ENCODE peak calls at places on chromosome 4, in six cellular contexts. W, F, Y, U, O and T are unnamed samples.

GRCh38 chr4:88112856-88113255 is 45.6 kb downstream of the ABCG2 start:
- DNase-seq in W (no peak), F (no peak), Y (no peak), U (peak; percentile 50), O (no peak), T (no peak)

GRCh38 chr4:134328741-134329140 is 127.2 kb upstream of the PABPC4L start:
- DNase-seq in W (no peak), F (peak; percentile 9), Y (no peak), U (no peak), O (no peak), T (no peak)

GRCh38 chr4:140098481-140099132 is 55.4 kb downstream of the MAML3 start:
- DNase-seq in W (no peak), F (no peak), Y (no peak), U (no peak), O (no peak), T (no peak)

GRCh38 chr4:76251448-76252270 is at the start of gene FAM47E:
- DNase-seq in W (no peak), F (peak; percentile 39), Y (peak; percentile 24), U (peak; percentile 57), O (peak; percentile 60), T (peak; percentile 33)

GRCh38 chr4:180153587-180153986 is 2089.6 kb upstream of the TENM3 start:
- DNase-seq in W (no peak), F (no peak), Y (no peak), U (no peak), O (no peak), T (no peak)

GRCh38 chr4:29390921-29391320 is 1329.2 kb upstream of the PCDH7 start:
- DNase-seq in W (no peak), F (no peak), Y (no peak), U (no peak), O (no peak), T (no peak)

GRCh38 chr4:70190579-70190978 is 4.9 kb upstream of the ODAM start:
- DNase-seq in W (no peak), F (no peak), Y (no peak), U (no peak), O (no peak), T (no peak)

GRCh38 chr4:137471895-137472294 is 60.4 kb downstream of the PCDH18 start:
- DNase-seq in W (no peak), F (no peak), Y (no peak), U (no peak), O (no peak), T (no peak)

GRCh38 chr4:5980436-5981155 is 37.6 kb downstream of the C4orf50 start:
- DNase-seq in W (no peak), F (no peak), Y (no peak), U (no peak), O (no peak), T (no peak)

GRCh38 chr4:68337004-68337403 is 12.9 kb downstream of the YTHDC1 start:
- DNase-seq in W (no peak), F (no peak), Y (no peak), U (no peak), O (no peak), T (no peak)

GRCh38 chr4:2417765-2418651 is at the start of gene ZFYVE28:
- DNase-seq in W (no peak), F (peak; percentile 36), Y (peak; percentile 42), U (no peak), O (no peak), T (no peak)
- TF ChIP-seq POLR2A in W (no peak), F (no peak), Y (no peak), U (no peak), O (no peak), T (no peak)

GRCh38 chr4:165493359-165493758 is 114.6 kb downstream of the CPE start:
- DNase-seq in W (no peak), F (peak; percentile 64), Y (peak; percentile 10), U (peak; percentile 27), O (peak; percentile 74), T (peak; percentile 7)
- TF ChIP-seq TAF1 in W (no peak), F (no peak), Y (no peak), U (no peak), O (no peak), T (no peak)

GRCh38 chr4:36243355-36244256 is 708 bp downstream of the ARAP2 start:
- DNase-seq in W (no peak), F (peak; percentile 5), Y (no peak), U (no peak), O (no peak), T (no peak)

GRCh38 chr4:36242629-36243354 is 1.5 kb downstream of the ARAP2 start:
- DNase-seq in W (no peak), F (no peak), Y (no peak), U (no peak), O (no peak), T (no peak)

GRCh38 chr4:36241771-36242170 is 2.5 kb downstream of the ARAP2 start:
- DNase-seq in W (peak; percentile 53), F (no peak), Y (peak; percentile 21), U (no peak), O (no peak), T (no peak)

GRCh38 chr4:36249605-36250004 is 5.3 kb upstream of the ARAP2 start:
- DNase-seq in W (no peak), F (no peak), Y (no peak), U (no peak), O (no peak), T (no peak)

DNA sequence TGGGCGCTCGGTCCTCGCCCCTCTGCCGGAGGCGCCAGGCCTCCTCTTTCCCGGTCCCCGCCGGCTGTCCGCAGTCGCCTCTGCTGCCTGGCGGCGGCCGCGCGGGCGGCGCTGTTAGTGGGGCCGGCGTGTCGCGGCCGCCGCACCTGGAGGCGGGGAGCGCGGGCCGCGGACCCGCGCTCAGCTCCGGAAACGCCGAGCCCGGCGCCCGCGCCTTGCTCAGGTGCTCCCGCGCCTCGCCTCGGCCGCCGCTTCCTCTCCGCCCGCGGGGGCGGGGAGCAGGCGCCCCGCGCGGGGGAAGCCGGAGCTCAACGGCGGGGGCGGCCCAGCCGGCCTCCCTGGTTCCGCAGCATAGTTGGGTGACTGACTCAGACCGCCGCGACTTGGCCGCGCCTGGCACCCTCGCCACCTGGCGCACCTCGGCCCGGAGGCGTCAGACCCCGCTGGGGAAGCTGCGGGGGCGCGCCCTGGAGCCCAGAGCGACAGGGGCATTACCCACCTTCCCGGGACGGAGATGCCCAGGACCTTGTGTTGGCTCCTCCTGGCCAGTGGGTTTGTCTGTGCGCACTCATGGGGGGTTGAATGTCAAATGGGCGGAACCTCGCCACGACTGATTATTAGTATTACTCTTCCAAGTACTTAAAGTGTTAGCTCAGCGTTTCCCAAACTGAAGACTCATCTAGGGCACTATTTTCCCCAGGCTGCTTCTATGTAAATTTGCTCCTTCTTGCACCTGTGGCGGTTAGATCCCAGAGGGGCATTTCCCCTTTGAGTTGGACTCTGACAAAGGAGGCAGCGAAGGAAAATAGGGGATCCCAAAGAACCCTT is at the start of gene ARAP2:
- DNase-seq in W (no peak), F (peak; percentile 8), Y (peak; percentile 53), U (no peak), O (no peak), T (peak; percentile 60)
- TF ChIP-seq POLR2A in W (peak; percentile 66), F (no peak), Y (peak; percentile 52), U (no peak), O (no peak), T (peak; percentile 57)

GRCh38 chr4:187268940-187269339 is 545.3 kb upstream of the FAT1 start:
- DNase-seq in W (no peak), F (no peak), Y (no peak), U (peak; percentile 16), O (no peak), T (no peak)
- TF ChIP-seq TAF1 in W (no peak), F (no peak), Y (no peak), U (no peak), O (no peak), T (no peak)

DNA sequence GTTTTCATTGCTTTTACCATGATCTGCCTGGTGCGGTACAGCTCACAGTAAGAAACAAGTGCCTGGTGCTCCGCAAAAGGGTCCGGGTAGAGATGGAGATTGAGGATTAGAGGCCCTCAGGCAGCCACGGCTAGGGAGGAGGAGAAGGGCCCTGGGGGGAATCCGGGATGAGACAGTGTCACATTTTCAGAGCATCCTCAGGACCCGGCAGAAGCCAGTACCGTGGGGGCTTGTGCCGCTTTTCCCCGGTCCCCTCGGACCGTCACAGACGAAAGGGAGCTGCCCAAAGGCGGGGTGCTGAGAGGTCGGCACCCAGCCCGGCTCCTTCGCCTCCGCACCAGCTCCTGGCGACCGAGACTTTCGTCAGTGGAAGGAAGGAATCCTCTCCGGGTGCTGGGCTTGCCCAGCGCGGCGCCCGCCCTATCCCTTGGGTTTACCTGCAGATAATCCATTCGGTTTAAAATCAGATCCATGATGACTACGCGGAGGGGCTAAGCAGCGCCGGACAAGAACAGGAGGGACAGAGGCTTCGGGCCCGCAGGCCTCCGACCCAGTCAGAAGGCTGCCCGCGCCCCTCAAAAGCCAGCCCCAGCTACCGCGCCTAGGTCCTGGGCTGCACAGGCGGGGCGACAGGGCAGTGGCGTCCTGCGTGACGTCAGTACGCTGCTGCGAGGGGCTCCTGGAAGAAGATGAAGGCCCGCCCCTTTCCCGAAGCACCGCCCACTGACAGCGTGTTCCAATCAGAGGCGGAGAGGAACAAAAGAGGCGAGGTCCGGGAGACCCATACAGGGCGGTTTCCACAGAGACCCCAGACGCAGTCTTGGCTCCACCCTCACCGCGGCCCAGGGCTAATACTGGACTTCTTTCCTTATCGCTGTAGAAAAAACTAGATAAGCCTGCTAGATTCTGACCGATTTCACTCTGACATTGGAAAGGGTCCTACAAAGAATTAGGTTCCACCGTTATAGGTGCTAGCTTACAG is at the start of gene BBS7:
- DNase-seq in W (peak; percentile 81), F (peak; percentile 95), Y (peak; percentile 78), U (peak; percentile 94), O (peak; percentile 94), T (peak; percentile 73)
- TF ChIP-seq POLR2A in W (peak; percentile 88), F (peak; percentile 81), Y (peak; percentile 39), U (peak; percentile 64), O (peak; percentile 83), T (peak; percentile 88)

GRCh38 chr4:141654098-141654497 is 17.7 kb downstream of the IL15 start:
- DNase-seq in W (no peak), F (no peak), Y (no peak), U (no peak), O (peak; percentile 19), T (no peak)
- TF ChIP-seq TAF1 in W (no peak), F (no peak), Y (no peak), U (no peak), O (no peak), T (no peak)

GRCh38 chr4:105598044-105598443 is 45.6 kb downstream of the ARHGEF38 start:
- DNase-seq in W (no peak), F (no peak), Y (no peak), U (no peak), O (no peak), T (no peak)
- TF ChIP-seq POLR2A in W (no peak), F (no peak), Y (no peak), U (no peak), O (no peak), T (no peak)